ENCODE peak calls at places on chromosomes 1 and 21, in four cellular contexts. W is K562, Z is GM12878, Q is HCT116. P is an unnamed sample.

GRCh38 chr21:45041351-45041805 is 33.0 kb upstream of the ADARB1 start:
- DNase-seq in W (no peak), Z (no peak), Q (no peak), P (no peak)

GRCh38 chr1:5883129-5884048 is 108.8 kb downstream of the NPHP4 start:
- DNase-seq in W (no peak), Z (no peak), Q (no peak), P (no peak)

GRCh38 chr1:66292944-66293343 is 241.0 kb upstream of the SGIP1 start:
- DNase-seq in W (no peak), Z (no peak), Q (peak; percentile 64), P (no peak)

GRCh38 chr1:163202833-163203451 is at the start of gene RGS5:
- DNase-seq in W (no peak), Z (no peak), Q (no peak), P (peak; percentile 73)

GRCh38 chr1:226577401-226578180 is 29.0 kb downstream of the STUM start:
- DNase-seq in W (no peak), Z (no peak), Q (no peak), P (no peak)

GRCh38 chr1:170225735-170226524 is 80.2 kb downstream of the NTMT2 start:
- DNase-seq in W (no peak), Z (no peak), Q (no peak), P (no peak)

GRCh38 chr1:222910699-222911098 is 95.9 kb downstream of the DISP1 start:
- DNase-seq in W (no peak), Z (no peak), Q (no peak), P (no peak)

GRCh38 chr1:243903904-243904303 is 53.9 kb upstream of the AKT3 start:
- DNase-seq in W (no peak), Z (no peak), Q (no peak), P (no peak)

GRCh38 chr1:30414086-30414850 is 309.1 kb downstream of the MATN1 start:
- DNase-seq in W (no peak), Z (no peak), Q (no peak), P (no peak)

GRCh38 chr1:162070825-162071224 is 1.3 kb downstream of the NOS1AP start:
- DNase-seq in W (no peak), Z (no peak), Q (no peak), P (no peak)

GRCh38 chr1:40690919-40691537 is 476 bp upstream of the NFYC start:
- DNase-seq in W (no peak), Z (no peak), Q (no peak), P (no peak)
- H2AFZ ChIP-seq in W (peak overlapping the region; percentile 78), Z (peak overlapping the region; percentile 66), Q (peak overlapping the region; percentile 28), P (peak overlapping the region; percentile 30)

GRCh38 chr21:41561701-41562100 is 53.7 kb upstream of the TMPRSS2 start:
- DNase-seq in W (no peak), Z (no peak), Q (no peak), P (no peak)

GRCh38 chr21:41559658-41560599 is 52.0 kb upstream of the TMPRSS2 start:
- DNase-seq in W (no peak), Z (peak; percentile 72), Q (no peak), P (no peak)

GRCh38 chr21:41560701-41561158 is 52.8 kb upstream of the TMPRSS2 start:
- DNase-seq in W (no peak), Z (no peak), Q (no peak), P (no peak)

GRCh38 chr21:41557884-41558283 is 49.9 kb upstream of the TMPRSS2 start:
- DNase-seq in W (no peak), Z (no peak), Q (no peak), P (no peak)

DNA sequence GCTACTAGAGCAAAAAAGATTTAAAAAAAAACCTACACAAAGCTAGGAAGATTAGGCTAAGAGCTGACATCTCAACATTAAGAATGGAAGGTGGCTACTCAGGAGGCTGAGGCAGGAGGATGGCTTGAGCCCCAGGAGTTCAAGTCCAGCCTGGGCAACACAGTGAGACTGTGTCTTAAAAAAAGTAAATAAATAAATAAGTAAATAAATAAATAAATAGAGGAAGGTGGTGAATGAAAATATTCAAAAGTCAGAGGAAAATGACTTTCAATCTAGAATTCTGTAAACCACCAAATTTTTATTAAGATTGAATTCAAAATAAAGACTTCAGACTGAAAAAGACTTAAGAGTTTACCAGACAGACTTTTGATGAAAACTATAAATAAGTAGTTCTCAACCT is 50.9 kb upstream of the TMPRSS2 start:
- DNase-seq in W (no peak), Z (no peak), Q (no peak), P (no peak)
- TF ChIP-seq SIN3A in W (no peak), Z (no peak), Q (no peak), P (no peak)

GRCh38 chr1:7209340-7209739 is 424.1 kb downstream of the CAMTA1 start:
- DNase-seq in W (no peak), Z (no peak), Q (no peak), P (peak; percentile 42)

GRCh38 chr1:7208647-7209180 is 423.5 kb downstream of the CAMTA1 start:
- DNase-seq in W (no peak), Z (no peak), Q (no peak), P (no peak)

GRCh38 chr1:7207875-7208646 is 422.8 kb downstream of the CAMTA1 start:
- DNase-seq in W (peak; percentile 69), Z (no peak), Q (peak; percentile 65), P (peak; percentile 73)
- H2AFZ ChIP-seq in W (no peak overlapping the region), Z (no peak overlapping the region), Q (peak overlapping the region; percentile 56), P (no peak overlapping the region)

DNA sequence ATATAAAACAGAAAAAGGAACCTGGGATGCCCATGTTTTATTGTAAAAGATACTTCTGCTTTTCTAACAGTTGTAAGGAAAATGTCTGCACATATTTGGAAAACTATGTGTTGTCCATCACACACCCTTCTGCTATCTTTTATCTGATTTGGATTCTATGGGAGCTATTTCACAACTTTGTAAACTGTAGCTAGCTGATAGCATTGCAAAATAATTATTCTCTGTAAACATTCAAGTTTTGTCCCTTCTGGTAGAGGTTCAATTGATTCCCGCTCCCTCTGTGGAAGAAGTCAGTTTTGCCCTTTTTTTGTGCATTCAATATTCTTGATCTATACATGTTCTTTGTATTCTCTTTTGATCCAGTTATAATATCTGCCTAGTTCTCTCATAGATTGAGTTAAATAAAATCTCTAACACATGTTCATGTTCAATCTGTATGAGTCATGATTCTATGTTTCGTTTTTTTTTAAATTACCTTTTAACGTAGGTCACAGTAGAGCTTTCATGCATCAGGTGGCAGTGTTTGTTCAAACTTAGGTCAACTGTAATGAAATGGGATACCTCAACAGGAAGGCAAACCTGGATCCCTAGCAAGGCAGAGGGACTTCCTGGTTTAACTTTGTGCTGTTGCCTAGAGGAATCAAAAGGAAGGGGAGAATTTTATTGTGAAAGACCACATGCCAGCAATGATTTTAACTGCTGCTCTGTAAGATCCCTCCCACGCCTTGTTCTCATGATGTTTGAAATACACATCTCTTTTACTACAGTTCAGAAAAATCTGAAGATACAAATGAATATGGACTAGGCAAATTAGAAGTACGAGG is 26.0 kb upstream of the BCL9 start:
- DNase-seq in W (no peak), Z (no peak), Q (peak; percentile 62), P (no peak)
- TF ChIP-seq SIN3A in W (no peak), Z (no peak), Q (no peak), P (no peak)